ENCODE peak calls at places on chromosomes 12 and 14, in seven cellular contexts. J is HepG2; P is GM10248; U is IMR-90; Z is astrocyte of the cerebellum; L is adrenal gland; G is CD8-positive, alpha-beta T cell. S is an unnamed sample.
A peak's percentile ranks its signal among the peaks of the same experiment; 100 is the strongest.

GRCh38 chr12:52296572-52297215 is 5.4 kb upstream of the KRT81 start:
- DNase-seq in J (no peak), P (no peak), U (no peak), Z (no peak), L (no peak), G (no peak), S (no peak)

GRCh38 chr12:127562781-127563180 is 704.2 kb upstream of the TMEM132C start:
- DNase-seq in J (no peak), P (no peak), U (no peak), Z (no peak), L (no peak), G (no peak), S (no peak)

GRCh38 chr14:50010752-50011151 is 105.6 kb downstream of the VCPKMT start:
- DNase-seq in J (no peak), P (no peak), U (peak; percentile 48), Z (no peak), L (no peak), G (no peak), S (no peak)

GRCh38 chr12:132189378-132190011 is 45.2 kb downstream of the NOC4L start:
- DNase-seq in J (no peak), P (peak; percentile 96), U (peak; percentile 76), Z (peak; percentile 20), L (peak; percentile 83), G (peak; percentile 92), S (peak; percentile 90)

GRCh38 chr14:91173221-91173670 is 59.4 kb downstream of the DGLUCY start:
- DNase-seq in J (peak; percentile 62), P (peak; percentile 78), U (peak; percentile 80), Z (peak; percentile 65), L (peak; percentile 91), G (peak; percentile 64), S (peak; percentile 85)

GRCh38 chr12:89731614-89732013 is 23.0 kb upstream of the ATP2B1 start:
- DNase-seq in J (no peak), P (no peak), U (peak; percentile 82), Z (no peak), L (peak; percentile 40), G (no peak), S (peak; percentile 90)

GRCh38 chr12:3034067-3034750 is 43.0 kb upstream of the TSPAN9 start:
- DNase-seq in J (peak; percentile 55), P (peak; percentile 82), U (peak; percentile 71), Z (peak; percentile 31), L (peak; percentile 60), G (no peak), S (peak; percentile 77)

GRCh38 chr14:50083467-50084337 is 32.7 kb downstream of the VCPKMT start:
- DNase-seq in J (no peak), P (peak; percentile 46), U (peak; percentile 75), Z (no peak), L (no peak), G (no peak), S (no peak)

GRCh38 chr14:101122855-101123129 is 219.3 kb upstream of the RTL1 start:
- DNase-seq in J (no peak), P (no peak), U (no peak), Z (no peak), L (no peak), G (no peak), S (no peak)

GRCh38 chr12:120750806-120751205 is 25.2 kb downstream of the ACADS start:
- DNase-seq in J (no peak), P (no peak), U (no peak), Z (no peak), L (no peak), G (no peak), S (no peak)
- TF ChIP-seq CTCF in J (peak; percentile 24), P (no peak), U (no peak), Z (no peak), L (no peak), G (no peak), S (no peak)

DNA sequence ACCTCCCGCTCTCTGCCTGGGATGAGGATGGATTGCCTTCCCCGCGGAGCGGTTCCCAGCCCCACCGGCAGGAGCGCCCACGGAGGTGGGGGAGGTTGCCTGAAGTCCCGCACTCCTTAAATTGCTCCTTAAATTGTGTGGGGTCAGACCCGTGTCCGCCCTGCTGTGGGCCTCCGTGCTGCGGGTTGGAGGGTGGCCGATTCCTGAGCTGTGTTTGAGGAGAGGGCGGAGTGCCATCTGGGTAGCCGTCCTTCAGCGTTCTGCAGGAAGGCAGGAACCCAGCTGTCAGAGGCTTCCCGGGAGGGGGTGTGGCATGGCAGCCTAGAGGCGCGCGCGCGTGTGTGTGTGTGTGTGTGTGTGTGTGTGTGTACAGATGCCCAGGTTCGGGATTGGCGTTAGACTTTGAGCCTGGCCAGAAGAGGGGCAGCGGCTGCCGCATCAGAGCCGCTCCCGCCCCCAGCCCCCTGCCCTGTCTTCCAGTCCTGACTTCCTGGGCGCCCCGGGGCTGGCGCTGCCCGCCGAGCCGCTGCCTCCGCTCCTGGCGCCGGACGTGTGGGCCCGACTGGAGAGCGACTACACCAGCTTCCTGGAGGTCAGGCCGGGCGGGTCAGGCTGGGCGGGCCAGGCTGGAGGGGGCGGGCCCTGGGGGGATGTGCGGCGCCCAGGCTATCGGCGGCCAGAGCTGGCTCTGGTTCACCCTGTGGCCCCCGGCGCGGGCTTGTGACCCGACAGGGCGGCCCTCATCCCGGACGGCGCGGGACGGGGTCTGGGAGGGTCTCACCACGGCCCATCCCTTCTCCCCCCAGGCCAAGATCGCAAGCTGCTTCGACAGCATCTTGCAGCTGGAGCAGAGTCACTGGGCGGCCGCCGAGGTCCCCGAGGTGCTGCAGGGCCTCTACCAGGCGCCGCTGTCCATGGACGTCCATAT is 9.2 kb downstream of the EXOC3L4 start:
- DNase-seq in J (peak; percentile 87), P (no peak), U (peak; percentile 35), Z (no peak), L (peak; percentile 78), G (no peak), S (peak; percentile 79)
- TF ChIP-seq CTCF in J (peak; percentile 35), P (no peak), U (peak; percentile 8), Z (peak; percentile 30), L (no peak), G (no peak), S (peak; percentile 30)

DNA sequence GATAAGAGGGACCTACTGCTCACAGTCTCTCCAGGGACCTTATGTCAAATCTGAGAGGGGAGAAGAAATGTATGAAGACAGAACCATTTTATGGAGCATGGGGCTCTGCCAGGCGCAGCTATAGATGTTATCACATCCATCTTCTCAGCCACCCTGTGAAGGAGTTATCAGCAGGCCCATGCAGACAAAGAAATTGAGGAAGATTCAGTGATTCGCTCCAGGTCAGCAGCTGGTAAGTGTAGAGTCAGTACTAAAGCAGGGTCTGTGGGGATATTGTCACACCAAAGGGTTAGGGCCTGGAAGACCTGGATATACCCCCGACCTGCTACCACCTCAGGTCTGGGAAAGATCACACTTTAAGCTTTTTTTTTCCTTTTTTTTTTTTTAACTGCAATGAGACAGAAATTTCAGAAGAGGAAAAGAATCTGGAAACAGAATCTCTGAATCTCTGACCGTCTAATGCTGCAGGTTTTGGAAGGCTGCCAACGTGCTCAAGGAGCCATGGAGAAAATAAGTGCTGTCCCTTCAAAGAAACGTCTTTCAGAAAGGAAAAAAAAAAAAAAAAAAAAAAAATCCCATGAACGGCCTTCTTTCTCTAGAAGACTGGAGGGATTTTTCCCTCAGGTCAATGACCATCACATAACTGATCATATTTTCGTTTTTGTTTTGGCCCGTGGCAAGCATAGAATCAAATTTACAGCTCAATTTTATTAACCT is 73.3 kb upstream of the PLEKHG7 start:
- DNase-seq in J (no peak), P (no peak), U (peak; percentile 58), Z (peak; percentile 3), L (peak; percentile 59), G (no peak), S (no peak)
- TF ChIP-seq CTCF in J (no peak), P (no peak), U (no peak), Z (no peak), L (no peak), G (no peak), S (no peak)

GRCh38 chr14:57179273-57179672 is 89.4 kb downstream of the EXOC5 start:
- DNase-seq in J (no peak), P (no peak), U (no peak), Z (no peak), L (no peak), G (no peak), S (no peak)

GRCh38 chr14:57182760-57183503 is 85.8 kb downstream of the EXOC5 start:
- DNase-seq in J (peak; percentile 15), P (peak; percentile 11), U (peak; percentile 2), Z (no peak), L (peak; percentile 2), G (no peak), S (peak; percentile 7)
- TF ChIP-seq CTCF in J (peak; percentile 66), P (peak; percentile 65), U (peak; percentile 31), Z (peak; percentile 29), L (no peak), G (no peak), S (peak; percentile 34)

DNA sequence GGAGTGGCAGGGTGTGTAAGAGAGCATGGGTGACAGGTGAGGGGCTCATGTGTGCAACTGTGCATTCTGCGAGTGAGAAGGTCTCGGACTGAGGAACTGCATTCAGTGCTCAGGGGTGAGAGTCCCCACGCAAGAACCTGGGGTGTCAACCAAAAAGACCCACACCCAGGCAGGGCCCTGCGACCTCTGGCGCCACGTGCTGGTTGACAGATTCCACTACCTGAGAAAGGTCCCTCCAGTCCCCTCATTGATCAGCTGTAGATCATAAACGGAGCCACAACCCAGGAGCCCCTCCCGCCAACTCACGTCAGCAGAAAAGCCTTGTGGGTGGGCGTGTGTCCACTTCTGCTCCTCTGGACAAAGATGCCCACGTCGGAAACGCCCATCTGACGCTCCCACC is 98.7 kb downstream of the ASCL4 start:
- DNase-seq in J (no peak), P (no peak), U (no peak), Z (no peak), L (no peak), G (no peak), S (no peak)
- TF ChIP-seq CTCF in J (peak; percentile 33), P (no peak), U (no peak), Z (no peak), L (no peak), G (no peak), S (no peak)

GRCh38 chr14:21840765-21841164 is 167.1 kb upstream of the OR4E1 start:
- DNase-seq in J (no peak), P (no peak), U (no peak), Z (no peak), L (no peak), G (no peak), S (peak; percentile 1)
- TF ChIP-seq CTCF in J (no peak), P (no peak), U (no peak), Z (peak; percentile 11), L (no peak), G (no peak), S (no peak)